ENCODE peak calls at places on chromosome X, in four cellular contexts. G, J, C and W are unnamed samples. For H3K27me3, the result is how much of the 10 kb centered on the place peaks cover.

GRCh38 chrX:15072880-15073279 is 197.0 kb downstream of the ASB9 start:
- DNase-seq in G (no peak), J (no peak), C (no peak), W (no peak)

GRCh38 chrX:43176686-43177085 is 398.7 kb upstream of the PPP1R2C start:
- DNase-seq in G (no peak), J (no peak), C (no peak), W (no peak)

GRCh38 chrX:28586291-28586690 is 955 bp upstream of the IL1RAPL1 start:
- DNase-seq in G (no peak), J (peak), C (peak), W (no peak)

GRCh38 chrX:132774312-132774711 is 184.1 kb downstream of the HS6ST2 start:
- DNase-seq in G (no peak), J (peak), C (no peak), W (peak)

GRCh38 chrX:117508021-117508420 is 608.6 kb downstream of the KLHL13 start:
- DNase-seq in G (no peak), J (no peak), C (no peak), W (no peak)

GRCh38 chrX:69080912-69081465 is 84.3 kb downstream of the PJA1 start:
- DNase-seq in G (no peak), J (no peak), C (no peak), W (no peak)

GRCh38 chrX:31366076-31366475 is 294.2 kb upstream of the FTHL17 start:
- DNase-seq in G (no peak), J (peak), C (no peak), W (no peak)

GRCh38 chrX:139720136-139720535 is 12.2 kb upstream of the MCF2 start:
- DNase-seq in G (no peak), J (peak), C (peak), W (peak)

GRCh38 chrX:136910565-136911040 is 30.1 kb upstream of the RBMX start:
- DNase-seq in G (no peak), J (peak), C (no peak), W (no peak)

GRCh38 chrX:42803320-42803719 is 25.4 kb upstream of the PPP1R2C start:
- DNase-seq in G (no peak), J (peak), C (no peak), W (no peak)

GRCh38 chrX:38095971-38096529 is 89.7 kb downstream of the SYTL5 start:
- DNase-seq in G (no peak), J (peak), C (peak), W (peak)

GRCh38 chrX:15336023-15336413 is 695 bp upstream of the PIGA start:
- DNase-seq in G (no peak), J (peak), C (peak), W (peak)

GRCh38 chrX:14095702-14096101 is 66.0 kb upstream of the GEMIN8 start:
- DNase-seq in G (no peak), J (peak), C (peak), W (peak)

GRCh38 chrX:107599371-107599970 is 28.8 kb upstream of the PRPS1 start:
- DNase-seq in G (no peak), J (no peak), C (no peak), W (no peak)

GRCh38 chrX:13094780-13095425 is 50.5 kb upstream of the FAM9C start:
- DNase-seq in G (no peak), J (peak), C (peak), W (no peak)

GRCh38 chrX:6283826-6284225 is 55.2 kb upstream of the NLGN4X start:
- DNase-seq in G (no peak), J (no peak), C (no peak), W (no peak)

GRCh38 chrX:323721-324628 is 5.4 kb upstream of the GTPBP6 start:
- DNase-seq in G (no peak), J (peak), C (peak), W (peak)

GRCh38 chrX:121433289-121433688 is 385.9 kb downstream of the GLUD2 start:
- DNase-seq in G (no peak), J (no peak), C (no peak), W (no peak)

GRCh38 chrX:100512471-100512870 is 72.3 kb upstream of the TNMD start:
- DNase-seq in G (no peak), J (peak), C (no peak), W (no peak)

GRCh38 chrX:37976153-37976552 is 30.2 kb upstream of the SYTL5 start:
- DNase-seq in G (no peak), J (peak), C (no peak), W (no peak)

GRCh38 chrX:17930850-17931249 is 69.8 kb upstream of the RAI2 start:
- DNase-seq in G (no peak), J (no peak), C (no peak), W (no peak)

GRCh38 chrX:39336709-39337294 is 535.5 kb downstream of the MID1IP1 start:
- DNase-seq in G (no peak), J (peak), C (no peak), W (no peak)

GRCh38 chrX:129496625-129497024 is 26.7 kb downstream of the SMARCA1 start:
- DNase-seq in G (no peak), J (peak), C (no peak), W (no peak)

GRCh38 chrX:13653022-13653693 is at the start of gene TCEANC:
- DNase-seq in G (peak), J (peak), C (peak), W (peak)

GRCh38 chrX:33840176-33840575 is 291.9 kb downstream of the FAM47A start:
- DNase-seq in G (no peak), J (no peak), C (no peak), W (no peak)

GRCh38 chrX:56995271-56995994 is at the start of gene SPIN3:
- DNase-seq in G (no peak), J (peak), C (peak), W (peak)

GRCh38 chrX:143837010-143837409 is 46.9 kb upstream of the UBE2NL start:
- DNase-seq in G (no peak), J (no peak), C (no peak), W (no peak)

GRCh38 chrX:39764441-39764914 is 333.3 kb downstream of the BCOR start:
- DNase-seq in G (no peak), J (peak), C (no peak), W (no peak)

GRCh38 chrX:45527834-45528233 is 327.2 kb upstream of the DIPK2B start:
- DNase-seq in G (no peak), J (peak), C (no peak), W (no peak)

GRCh38 chrX:101691823-101692222 is 32.2 kb upstream of the ARMCX2 start:
- DNase-seq in G (no peak), J (no peak), C (no peak), W (peak)

GRCh38 chrX:13167444-13168207 is 123.2 kb upstream of the FAM9C start:
- DNase-seq in G (no peak), J (peak), C (no peak), W (no peak)

DNA sequence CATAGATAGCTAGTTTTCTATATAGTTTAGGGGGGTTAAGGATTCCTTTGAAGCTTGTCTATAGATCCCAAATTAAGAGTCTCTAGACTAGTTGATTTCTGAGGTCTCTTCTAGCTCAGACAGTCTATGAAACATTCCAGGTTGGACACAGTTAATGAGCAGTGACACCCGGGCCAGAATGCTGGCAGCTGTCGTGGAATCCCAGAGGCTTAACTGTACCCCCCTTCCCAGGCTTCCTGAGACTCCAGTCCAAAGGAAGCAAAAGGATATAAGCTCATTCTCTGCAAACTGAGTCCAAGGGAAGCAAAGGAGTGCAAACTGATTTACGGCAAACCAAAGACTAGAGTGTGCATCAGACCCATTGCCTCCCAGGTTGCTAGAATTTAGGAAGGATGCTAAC is 62.9 kb downstream of the DCX start:
- DNase-seq in G (no peak), J (no peak), C (no peak), W (no peak)
- H3K4me3 ChIP-seq in G (no peak), J (no peak), C (no peak), W (no peak)

GRCh38 chrX:81414630-81415029 is 212.7 kb downstream of the SH3BGRL start:
- DNase-seq in G (no peak), J (no peak), C (no peak), W (no peak)
- TF ChIP-seq CTCF in G (no peak), J (no peak), C (no peak), W (no peak)

GRCh38 chrX:118727686-118728339 is 407 bp downstream of the IL13RA1 start:
- DNase-seq in G (no peak), J (peak), C (no peak), W (no peak)
- H3K27me3 ChIP-seq in G (under half), J (under half), C (under half), W (under half)

GRCh38 chrX:41027388-41027787 is 57.9 kb upstream of the USP9X start:
- DNase-seq in G (no peak), J (peak), C (peak), W (no peak)
- H3K4me3 ChIP-seq in G (no peak), J (no peak), C (no peak), W (no peak)

GRCh38 chrX:26783512-26784225 is 567.7 kb downstream of the MAGEB5 start:
- DNase-seq in G (no peak), J (peak), C (peak), W (no peak)

GRCh38 chrX:26778320-26778888 is 562.4 kb downstream of the MAGEB5 start:
- DNase-seq in G (no peak), J (no peak), C (no peak), W (no peak)
- TF ChIP-seq CTCF in G (peak), J (no peak), C (peak), W (peak)

GRCh38 chrX:49932786-49933185 is 10.4 kb downstream of the CLCN5 start:
- DNase-seq in G (no peak), J (no peak), C (no peak), W (no peak)

GRCh38 chrX:49934148-49934547 is 11.8 kb downstream of the CLCN5 start:
- DNase-seq in G (no peak), J (no peak), C (no peak), W (no peak)

GRCh38 chrX:49930046-49930445 is 7.7 kb downstream of the CLCN5 start:
- DNase-seq in G (no peak), J (no peak), C (no peak), W (no peak)

DNA sequence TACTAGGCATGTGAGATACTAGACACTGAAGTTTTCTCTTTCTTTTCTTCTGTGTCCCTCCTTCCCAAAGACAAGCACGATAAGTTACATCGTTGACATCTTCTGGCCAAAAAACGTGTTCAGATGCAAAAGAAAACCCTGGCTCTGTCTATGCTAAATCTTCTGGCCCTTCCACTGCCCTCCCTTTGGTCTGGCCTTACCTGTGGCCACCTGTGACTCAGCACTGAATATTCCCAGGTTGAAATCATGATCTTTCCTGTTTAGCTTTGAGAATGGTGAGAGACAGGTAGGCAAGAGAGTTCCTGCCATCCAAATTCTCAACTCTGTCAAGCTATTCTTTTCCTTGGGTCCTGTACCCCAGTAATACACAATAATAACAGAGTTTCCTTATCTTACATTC is 12.3 kb downstream of the CLCN5 start:
- DNase-seq in G (no peak), J (no peak), C (no peak), W (no peak)
- H3K27me3 ChIP-seq in G (under half), J (under half), C (under half), W (under half)

GRCh38 chrX:131067846-131068745 is 9.9 kb downstream of the ARHGAP36 start:
- DNase-seq in G (no peak), J (no peak), C (no peak), W (no peak)

GRCh38 chrX:131068945-131069719 is 11.0 kb downstream of the ARHGAP36 start:
- DNase-seq in G (no peak), J (peak), C (no peak), W (no peak)

GRCh38 chrX:131067216-131067615 is 9.1 kb downstream of the ARHGAP36 start:
- DNase-seq in G (no peak), J (no peak), C (no peak), W (no peak)

GRCh38 chrX:131073607-131074006 is 15.5 kb downstream of the ARHGAP36 start:
- DNase-seq in G (no peak), J (no peak), C (no peak), W (no peak)

DNA sequence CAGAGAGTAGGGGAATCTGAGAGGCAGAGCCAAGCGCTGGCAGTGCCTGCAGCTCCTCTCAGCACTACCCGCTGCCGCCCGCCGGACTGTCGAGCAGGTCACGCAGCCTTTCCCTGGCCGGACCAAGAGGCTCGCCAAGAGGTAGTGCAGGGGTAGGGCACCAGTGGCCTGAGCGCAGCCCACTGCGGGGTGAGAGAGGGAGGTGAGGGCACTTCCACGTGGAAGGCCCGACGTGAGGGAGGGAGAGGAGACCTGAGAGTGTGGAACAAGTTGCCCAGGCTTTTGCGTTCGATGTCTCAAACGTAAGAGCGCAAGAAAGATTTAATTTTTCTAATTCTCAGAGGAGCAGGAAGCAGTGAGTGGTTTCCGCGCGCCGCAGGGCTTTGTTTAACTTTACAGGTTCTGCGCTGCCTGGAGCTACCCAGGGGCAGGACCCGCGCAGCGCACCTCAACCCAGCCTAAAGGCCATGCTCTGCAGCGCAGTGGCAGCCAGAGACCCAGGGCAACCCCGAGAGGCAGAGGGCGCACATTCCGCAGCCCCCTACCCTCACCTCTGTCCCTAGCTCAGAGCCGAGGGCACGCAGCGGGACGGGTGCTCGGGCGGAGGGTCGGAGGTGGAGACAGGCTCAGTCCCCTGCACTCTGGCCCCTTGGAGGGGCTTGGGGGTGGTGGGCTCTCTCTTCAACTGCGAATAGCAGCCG is 14.9 kb downstream of the ARHGAP36 start:
- DNase-seq in G (no peak), J (no peak), C (no peak), W (no peak)
- H3K4me3 ChIP-seq in G (no peak), J (no peak), C (no peak), W (no peak)

GRCh38 chrX:97315939-97316338 is 432.2 kb downstream of the RPA4 start:
- DNase-seq in G (no peak), J (no peak), C (no peak), W (no peak)
- TF ChIP-seq CTCF in G (no peak), J (no peak), C (peak), W (no peak)

DNA sequence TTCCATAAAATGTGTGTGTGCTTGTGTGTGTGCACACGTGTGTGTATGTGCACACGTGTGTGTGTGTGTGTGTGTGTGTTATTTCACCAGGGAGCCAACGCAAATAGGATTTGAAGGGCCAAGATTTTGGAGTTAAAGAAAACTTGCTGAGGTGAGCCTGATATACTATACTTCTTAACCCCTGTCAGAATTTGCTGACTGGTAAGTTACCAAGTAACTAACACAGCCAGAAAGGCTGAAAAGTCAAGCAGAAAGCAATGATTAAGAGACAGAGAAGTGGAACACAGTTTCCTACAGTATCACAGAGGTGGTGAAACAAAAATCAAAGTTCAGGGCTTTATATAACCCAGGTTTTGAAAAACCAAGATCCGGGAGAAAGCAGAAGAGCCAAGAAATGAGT is 47.6 kb downstream of the GABRA3 start:
- DNase-seq in G (no peak), J (no peak), C (no peak), W (no peak)
- H3K27me3 ChIP-seq in G (under half), J (under half), C (under half), W (under half)